ENCODE peak calls at places on chromosome 2, in nine cellular contexts. H, S, M, V, Q, P, R, K and J are unnamed samples.
A peak's percentile ranks its signal among the peaks of the same experiment; 100 is the strongest.

GRCh38 chr2:105556366-105556765 is 157.5 kb upstream of the FHL2 start:
- DNase-seq in H (no peak), M (no peak), P (no peak), V (no peak), K (no peak), R (no peak), Q (no peak), S (no peak), J (no peak)

GRCh38 chr2:161238559-161239415 is 69.4 kb upstream of the PSMD14 start:
- DNase-seq in Q (peak; percentile 45), S (peak; percentile 72), R (peak; percentile 23), M (no peak), P (peak; percentile 41), H (peak; percentile 8), V (no peak), K (peak; percentile 27), J (peak; percentile 59)

GRCh38 chr2:9145109-9145751 is 61.4 kb upstream of the ASAP2 start:
- DNase-seq in V (no peak), S (no peak), K (no peak), Q (no peak), M (no peak), P (no peak), R (peak; percentile 63), H (no peak), J (no peak)

GRCh38 chr2:223998983-223999382 is 40.1 kb downstream of the SERPINE2 start:
- DNase-seq in V (no peak), P (no peak), Q (no peak), H (no peak), M (no peak), R (no peak), K (no peak), S (no peak), J (no peak)

GRCh38 chr2:148718039-148718438 is 73.5 kb downstream of the EPC2 start:
- DNase-seq in K (no peak), H (no peak), R (no peak), V (no peak), Q (no peak), P (no peak), S (no peak), M (no peak), J (no peak)

GRCh38 chr2:210544839-210545238 is 11.6 kb upstream of the CPS1 start:
- DNase-seq in P (no peak), R (no peak), Q (no peak), H (no peak), M (no peak), S (no peak), V (no peak), K (no peak), J (no peak)

GRCh38 chr2:16270441-16270840 is 330.1 kb downstream of the MYCN start:
- DNase-seq in H (no peak), K (no peak), S (no peak), Q (no peak), P (no peak), V (no peak), M (no peak), R (no peak), J (no peak)

GRCh38 chr2:75007819-75008218 is 49.4 kb downstream of the POLE4 start:
- DNase-seq in R (no peak), M (no peak), V (no peak), S (no peak), K (no peak), P (no peak), H (no peak), Q (no peak), J (no peak)

GRCh38 chr2:18244840-18245239 is 315.6 kb downstream of the RDH14 start:
- DNase-seq in H (no peak), M (no peak), S (no peak), R (no peak), Q (no peak), V (no peak), K (no peak), P (no peak), J (no peak)